ENCODE peak calls at places on chromosomes 2 and 18, in five cellular contexts. K is HTR-8/SVneo; O is ELF-1; F is kidney glomerular epithelial cell; T is stimulated activated CD4-positive, alpha-beta T cell treated with anti-CD3 and anti-CD28 coated beads, Interleukin-1b, Interleukin-23, amount 100 ng/mL, for 48 hours. I is an unnamed sample.

GRCh38 chr2:41735446-41735845 is 312.4 kb upstream of the PKDCC start:
- DNase-seq in T (no peak), O (no peak), F (no peak), K (no peak), I (no peak)

GRCh38 chr2:60100034-60100433 is 453.4 kb downstream of the BCL11A start:
- DNase-seq in O (no peak), F (no peak), T (no peak), K (no peak), I (no peak)

GRCh38 chr2:201515573-201516246 is 64.2 kb downstream of the STRADB start:
- DNase-seq in F (no peak), T (no peak), K (no peak), O (no peak), I (no peak)

GRCh38 chr2:189673661-189674373 is 653 bp upstream of the ANKAR start:
- DNase-seq in K (no peak), F (no peak), O (no peak), T (no peak), I (no peak)

GRCh38 chr2:232623768-232624553 is 9.4 kb upstream of the EFHD1 start:
- DNase-seq in K (no peak), O (peak), F (no peak), T (no peak), I (no peak)

GRCh38 chr2:26302846-26303245 is 43.1 kb upstream of the SELENOI start:
- DNase-seq in T (no peak), K (no peak), O (no peak), F (no peak), I (no peak)

GRCh38 chr2:150212722-150213171 is 274.7 kb downstream of the RND3 start:
- DNase-seq in F (no peak), O (no peak), K (no peak), T (no peak), I (no peak)

GRCh38 chr18:26471826-26472225 is 76.5 kb downstream of the KCTD1 start:
- DNase-seq in O (no peak), F (no peak), K (no peak), T (no peak), I (no peak)

GRCh38 chr2:68463287-68463877 is 3.7 kb downstream of the FBXO48 start:
- DNase-seq in K (peak), O (no peak), F (peak), T (no peak), I (no peak)

GRCh38 chr2:152047826-152048476 is 50.9 kb downstream of the CACNB4 start:
- DNase-seq in F (peak), O (no peak), T (no peak), K (no peak), I (no peak)

GRCh38 chr2:192087398-192087958 is 107.3 kb downstream of the TMEFF2 start:
- DNase-seq in O (peak), K (no peak), F (peak), T (no peak), I (peak)

GRCh38 chr2:74872310-74872923 is 38.5 kb downstream of the HK2 start:
- DNase-seq in O (no peak), F (no peak), K (no peak), T (no peak), I (no peak)

GRCh38 chr2:65566617-65567016 is 134.2 kb upstream of the SPRED2 start:
- DNase-seq in T (no peak), F (no peak), K (no peak), O (peak), I (no peak)

I was measured in kidney epithelial cell.